ENCODE peak calls at places on chromosome X, in nine cellular contexts. O is trophoblast cell; C is NCI-H460; L is AG10803; T is HEK293T; X is GM20000; Z is cerebellar cortex; G is uterus; Y is effector CD4-positive, alpha-beta T cell. W is an unnamed sample.

GRCh38 chrX:8629871-8630270 is 102.1 kb downstream of the ANOS1 start:
- DNase-seq in Y (no peak), O (peak), C (no peak), Z (no peak), G (no peak), X (no peak), L (no peak), T (no peak), W (no peak)

GRCh38 chrX:105645667-105646354 is 176.5 kb upstream of the NRK start:
- DNase-seq in L (no peak), T (no peak), C (no peak), Z (no peak), X (no peak), Y (no peak), G (no peak), O (no peak), W (no peak)

GRCh38 chrX:21747523-21747922 is 10.4 kb downstream of the SMPX start:
- DNase-seq in G (no peak), L (peak), X (no peak), C (no peak), Y (no peak), T (no peak), Z (no peak), O (no peak), W (no peak)

GRCh38 chrX:118116308-118117068 is at the start of gene KLHL13:
- DNase-seq in G (peak), Y (no peak), X (peak), O (no peak), C (peak), T (peak), L (peak), Z (peak), W (peak)

GRCh38 chrX:131841496-131842410 is 181.3 kb upstream of the STK26 start:
- DNase-seq in C (peak), Y (peak), O (peak), X (peak), L (peak), Z (peak), T (peak), G (no peak), W (peak)

GRCh38 chrX:51487960-51488267 is 8.5 kb downstream of the NUDT11 start:
- DNase-seq in Y (no peak), T (no peak), L (peak), X (no peak), Z (no peak), C (no peak), O (no peak), G (no peak), W (no peak)

GRCh38 chrX:97639526-97639925 is 755.8 kb downstream of the RPA4 start:
- DNase-seq in G (no peak), C (no peak), T (no peak), Z (no peak), Y (no peak), O (no peak), L (no peak), X (no peak), W (no peak)

GRCh38 chrX:142686653-142687283 is 339.0 kb upstream of the SPANXN4 start:
- DNase-seq in L (no peak), Z (no peak), T (no peak), G (no peak), C (no peak), O (no peak), X (no peak), Y (no peak), W (no peak)

GRCh38 chrX:13685126-13685763 is 3.7 kb upstream of the RAB9A start:
- DNase-seq in O (no peak), Y (no peak), X (no peak), G (no peak), C (no peak), T (no peak), L (no peak), Z (no peak), W (no peak)

GRCh38 chrX:85359051-85359450 is 20.4 kb downstream of the POF1B start:
- DNase-seq in G (no peak), L (no peak), T (no peak), O (no peak), C (no peak), X (no peak), Z (no peak), Y (no peak), W (no peak)

GRCh38 chrX:19814240-19814639 is 73.2 kb downstream of the SH3KBP1 start:
- DNase-seq in G (no peak), Y (no peak), Z (no peak), X (no peak), O (no peak), C (no peak), L (no peak), T (no peak), W (peak)

GRCh38 chrX:40100537-40101429 is 3.0 kb upstream of the BCOR start:
- DNase-seq in L (no peak), G (no peak), Y (no peak), X (no peak), T (no peak), C (no peak), O (no peak), Z (no peak), W (no peak)

GRCh38 chrX:19334945-19335626 is 8.6 kb upstream of the PDHA1 start:
- DNase-seq in X (peak), C (peak), T (peak), L (no peak), G (no peak), O (peak), Y (no peak), Z (peak), W (no peak)

GRCh38 chrX:43940811-43941210 is 32.4 kb downstream of the NDP start:
- DNase-seq in Z (no peak), L (peak), X (no peak), G (no peak), C (no peak), T (no peak), O (no peak), Y (no peak), W (no peak)

GRCh38 chrX:93985621-93986020 is 311.6 kb downstream of the FAM133A start:
- DNase-seq in Y (no peak), X (no peak), O (no peak), L (no peak), T (no peak), G (no peak), Z (no peak), C (peak), W (no peak)